ENCODE peak calls at places on chromosomes 3 and 15, in nine cellular contexts. T, R, J, L, S, K, F, U and Z are unnamed samples.

GRCh38 chr3:65020233-65020632 is 332.4 kb upstream of the ADAMTS9 start:
- DNase-seq in T (no peak), R (no peak), J (no peak), L (no peak), S (no peak), K (no peak), F (no peak), U (no peak), Z (no peak)

GRCh38 chr3:57803647-57804081 is 47.6 kb downstream of the SLMAP start:
- DNase-seq in T (peak), R (no peak), J (peak), L (peak), S (no peak), K (peak), F (peak), U (no peak), Z (peak)

GRCh38 chr15:90765966-90766365 is 48.8 kb downstream of the BLM start:
- DNase-seq in T (peak), R (no peak), J (no peak), L (no peak), S (no peak), K (no peak), F (no peak), U (no peak), Z (no peak)

GRCh38 chr3:94026623-94027022 is 1.8 kb downstream of the STX19 start:
- DNase-seq in T (no peak), R (no peak), J (no peak), L (no peak), S (no peak), K (no peak), F (no peak), U (no peak), Z (no peak)

GRCh38 chr3:169760479-169760878 is 4.4 kb downstream of the TERC start:
- DNase-seq in T (peak), R (no peak), J (peak), L (peak), S (no peak), K (peak), F (no peak), U (no peak), Z (no peak)

GRCh38 chr3:141020139-141020940 is 30.8 kb upstream of the SPSB4 start:
- DNase-seq in T (no peak), R (no peak), J (no peak), L (peak), S (no peak), K (no peak), F (no peak), U (no peak), Z (no peak)

GRCh38 chr3:146780251-146780650 is 175.1 kb upstream of the PLSCR5 start:
- DNase-seq in T (peak), R (no peak), J (peak), L (no peak), S (no peak), K (no peak), F (no peak), U (no peak), Z (no peak)

GRCh38 chr3:115092220-115092791 is 54.8 kb downstream of the ZBTB20 start:
- DNase-seq in T (peak), R (peak), J (peak), L (peak), S (peak), K (peak), F (peak), U (peak), Z (peak)

GRCh38 chr3:99708207-99708745 is 69.9 kb downstream of the COL8A1 start:
- DNase-seq in T (peak), R (no peak), J (peak), L (peak), S (no peak), K (peak), F (no peak), U (no peak), Z (no peak)

GRCh38 chr3:112640864-112641751 is at the start of gene CCDC80:
- DNase-seq in T (peak), R (no peak), J (peak), L (peak), S (no peak), K (peak), F (no peak), U (no peak), Z (peak)

GRCh38 chr3:165544432-165544831 is 292.8 kb downstream of the BCHE start:
- DNase-seq in T (no peak), R (no peak), J (no peak), L (no peak), S (no peak), K (no peak), F (no peak), U (no peak), Z (no peak)

GRCh38 chr3:108718454-108718853 is 38.8 kb downstream of the RETNLB start:
- DNase-seq in T (no peak), R (no peak), J (no peak), L (no peak), S (no peak), K (no peak), F (no peak), U (no peak), Z (no peak)

GRCh38 chr3:97793415-97794019 is 28.3 kb upstream of the CRYBG3 start:
- DNase-seq in T (peak), R (no peak), J (peak), L (peak), S (no peak), K (peak), F (peak), U (no peak), Z (peak)

GRCh38 chr3:150545419-150546225 is 674 bp downstream of the SERP1 start:
- DNase-seq in T (peak), R (peak), J (peak), L (peak), S (no peak), K (peak), F (no peak), U (no peak), Z (peak)

GRCh38 chr3:120450914-120451669 is at the start of gene FSTL1:
- DNase-seq in T (peak), R (peak), J (peak), L (peak), S (no peak), K (peak), F (no peak), U (peak), Z (peak)

GRCh38 chr3:164450276-164450905 is 627.9 kb downstream of the SI start:
- DNase-seq in T (peak), R (no peak), J (peak), L (no peak), S (no peak), K (peak), F (no peak), U (no peak), Z (no peak)

GRCh38 chr15:95266481-95267061 is 1035.2 kb downstream of the MCTP2 start:
- DNase-seq in T (peak), R (no peak), J (peak), L (no peak), S (no peak), K (peak), F (no peak), U (no peak), Z (no peak)

GRCh38 chr3:83033123-83033522 is 1271.7 kb upstream of the GBE1 start:
- DNase-seq in T (no peak), R (no peak), J (no peak), L (no peak), S (no peak), K (no peak), F (no peak), U (no peak), Z (no peak)